ENCODE peak calls at places on chromosomes 12 and 14, in nine cellular contexts. R is adrenal gland; Z is RWPE1; U is NCI-H1436; W is B cell; B is NCI-H2081 treated with DMSO at 0.1 percent for 48 hours; K is WTC11; C is activated naive CD8-positive, alpha-beta T cell treated with anti-CD3 and anti-CD28 coated beads, Interleukin-2, amount 50 U/mL, for 24 hours; H is HCEC 1CT. M is an unnamed sample.

GRCh38 chr14:74402264-74403251 is 23.5 kb downstream of the SYNDIG1L start:
- DNase-seq in R (no peak), Z (no peak), U (no peak), W (peak), B (no peak), K (no peak), C (no peak), H (no peak), M (no peak)

GRCh38 chr14:24068711-24069410 is 2.5 kb upstream of the CPNE6 start:
- DNase-seq in R (no peak), Z (no peak), U (no peak), W (no peak), B (no peak), K (no peak), C (no peak), H (no peak), M (no peak)

GRCh38 chr12:83388551-83388950 is 701.8 kb downstream of the TMTC2 start:
- DNase-seq in R (no peak), Z (no peak), U (no peak), W (no peak), B (no peak), K (no peak), C (no peak), H (no peak), M (no peak)

GRCh38 chr12:67520611-67521010 is 127.9 kb upstream of the DYRK2 start:
- DNase-seq in R (no peak), Z (no peak), U (no peak), W (no peak), B (no peak), K (no peak), C (no peak), H (no peak), M (no peak)

GRCh38 chr12:26878661-26879119 is 45.7 kb upstream of the ITPR2 start:
- DNase-seq in R (peak), Z (no peak), U (no peak), W (peak), B (peak), K (no peak), C (no peak), H (no peak), M (no peak)

GRCh38 chr14:87745507-87746118 is 247.4 kb downstream of the GALC start:
- DNase-seq in R (peak), Z (peak), U (peak), W (no peak), B (no peak), K (peak), C (peak), H (no peak), M (no peak)

GRCh38 chr12:93234641-93235040 is 143.1 kb upstream of the NUDT4 start:
- DNase-seq in R (no peak), Z (no peak), U (no peak), W (no peak), B (no peak), K (no peak), C (no peak), H (no peak), M (no peak)

GRCh38 chr12:120939954-120940353 is 35.8 kb upstream of the SPPL3 start:
- DNase-seq in R (no peak), Z (no peak), U (no peak), W (no peak), B (no peak), K (no peak), C (no peak), H (no peak), M (no peak)